ENCODE peak calls at places on chromosomes 4 and X, in nine cellular contexts. Y is NB4, T is IMR-90, W is right lobe of liver, J is ovary, K is adrenal gland, V is sigmoid colon, H is K562, U is tibial nerve. F is an unnamed sample.

GRCh38 chr4:52299120-52299519 is 248.0 kb downstream of the SPATA18 start:
- DNase-seq in Y (no peak), T (no peak), W (no peak), J (no peak), K (no peak), V (no peak), H (no peak), U (no peak), F (no peak)

GRCh38 chrX:15493118-15494082 is at the start of gene PIR:
- DNase-seq in Y (peak), T (peak), W (peak), J (peak), K (peak), V (peak), H (peak), U (peak), F (peak)

GRCh38 chrX:39476596-39476995 is 621.2 kb downstream of the BCOR start:
- DNase-seq in Y (no peak), T (no peak), W (no peak), J (no peak), K (no peak), V (no peak), H (no peak), U (no peak), F (no peak)

GRCh38 chr4:158168606-158169005 is 4.2 kb downstream of the GASK1B start:
- DNase-seq in Y (no peak), T (no peak), W (no peak), J (no peak), K (no peak), V (no peak), H (no peak), U (no peak), F (no peak)

GRCh38 chr4:139458999-139459398 is 5.1 kb downstream of the RAB33B start:
- DNase-seq in Y (no peak), T (no peak), W (peak), J (no peak), K (no peak), V (no peak), H (no peak), U (no peak), F (no peak)

GRCh38 chrX:44898411-44899221 is 25.6 kb downstream of the KDM6A start:
- DNase-seq in Y (no peak), T (peak), W (no peak), J (no peak), K (no peak), V (no peak), H (peak), U (no peak), F (no peak)

GRCh38 chr4:120304801-120305200 is 238.2 kb upstream of the MAD2L1 start:
- DNase-seq in Y (no peak), T (no peak), W (no peak), J (no peak), K (no peak), V (no peak), H (no peak), U (no peak), F (no peak)

GRCh38 chrX:73850124-73851013 is 287.4 kb downstream of the CHIC1 start:
- DNase-seq in Y (peak), T (peak), W (no peak), J (peak), K (peak), V (peak), H (peak), U (no peak), F (no peak)

GRCh38 chr4:182978152-182978827 is 61.1 kb upstream of the DCTD start:
- DNase-seq in Y (peak), T (peak), W (no peak), J (no peak), K (no peak), V (no peak), H (no peak), U (no peak), F (no peak)

GRCh38 chrX:12988797-12989196 is 13.9 kb downstream of the TMSB4X start:
- DNase-seq in Y (no peak), T (peak), W (peak), J (no peak), K (no peak), V (no peak), H (peak), U (no peak), F (no peak)

GRCh38 chr4:48490012-48490679 is at the start of gene ZAR1:
- DNase-seq in Y (no peak), T (no peak), W (no peak), J (no peak), K (no peak), V (no peak), H (no peak), U (no peak), F (no peak)

GRCh38 chrX:74536142-74537010 is 78.0 kb downstream of the RLIM start:
- DNase-seq in Y (peak), T (peak), W (peak), J (peak), K (peak), V (peak), H (peak), U (peak), F (peak)

GRCh38 chr4:151730003-151730559 is 30.7 kb downstream of the GATB start:
- DNase-seq in Y (no peak), T (no peak), W (no peak), J (no peak), K (no peak), V (no peak), H (no peak), U (no peak), F (peak)

GRCh38 chr4:85084371-85085170 is 118.1 kb upstream of the WDFY3 start:
- DNase-seq in Y (peak), T (peak), W (no peak), J (no peak), K (peak), V (no peak), H (peak), U (peak), F (no peak)

GRCh38 chrX:133897593-133898163 is 87.7 kb downstream of the GPC3 start:
- DNase-seq in Y (no peak), T (no peak), W (no peak), J (no peak), K (no peak), V (no peak), H (no peak), U (no peak), F (no peak)

DNA sequence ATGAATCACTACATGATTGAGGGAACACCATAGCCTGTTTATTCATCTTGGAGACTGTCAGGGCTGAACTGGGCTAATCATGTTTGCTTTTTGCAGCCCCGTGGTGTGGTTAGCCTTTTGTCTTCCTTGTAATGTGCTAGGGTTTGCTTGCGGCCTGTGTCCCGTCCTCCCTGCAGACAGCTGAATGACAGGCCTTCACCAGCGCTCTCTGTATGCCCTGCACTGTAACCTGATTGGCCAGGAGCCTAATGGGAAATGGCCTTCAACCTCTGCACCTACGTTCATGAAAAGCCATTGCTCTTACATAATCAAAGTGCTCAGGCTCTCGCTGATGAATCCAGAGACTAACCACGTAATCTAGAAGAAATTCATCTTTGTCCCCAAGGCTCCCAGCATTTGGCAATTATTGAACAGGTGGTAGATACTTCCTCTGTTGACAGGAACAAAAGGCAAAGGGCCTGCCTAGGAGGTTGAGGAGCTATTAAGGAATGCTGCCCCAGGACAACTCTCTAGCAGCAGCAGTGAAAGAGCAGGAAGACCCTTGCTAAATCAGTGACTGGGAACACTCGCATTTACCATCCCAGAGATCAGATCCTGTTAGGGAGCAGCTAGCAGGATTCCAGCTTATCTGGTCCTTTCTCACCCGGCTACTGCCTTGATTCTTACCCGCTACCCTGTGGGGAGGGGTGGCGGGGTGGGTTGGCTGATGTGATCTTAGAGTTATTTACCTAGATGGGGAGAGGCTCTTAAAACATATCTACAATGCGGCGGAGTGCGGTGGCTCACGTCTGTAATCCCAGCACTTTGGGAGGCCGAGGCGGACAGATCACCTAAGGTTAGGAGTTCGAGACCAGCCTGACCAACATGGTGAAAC is 42.3 kb upstream of the FAT1 start:
- DNase-seq in Y (no peak), T (no peak), W (peak), J (no peak), K (no peak), V (no peak), H (no peak), U (no peak), F (no peak)
- TF ChIP-seq POLR2A in Y (no peak), T (no peak), W (peak), J (no peak), K (no peak), V (no peak), H (no peak), U (no peak), F (no peak)

GRCh38 chr4:13218316-13218958 is 265.7 kb downstream of the RAB28 start:
- DNase-seq in Y (no peak), T (no peak), W (no peak), J (no peak), K (no peak), V (peak), H (no peak), U (no peak), F (no peak)
- H3K4me3 ChIP-seq in Y (no peak), T (no peak), W (no peak), J (no peak), K (no peak), V (no peak), H (no peak), U (no peak), F (no peak)

GRCh38 chr4:24794916-24795665 is at the start of gene SOD3:
- DNase-seq in Y (no peak), T (peak), W (peak), J (peak), K (peak), V (peak), H (peak), U (peak), F (peak)
- TF ChIP-seq POLR2A in Y (no peak), T (no peak), W (peak), J (peak), K (peak), V (peak), H (no peak), U (peak), F (no peak)

GRCh38 chr4:3871881-3872833 is 106.0 kb downstream of the ADRA2C start:
- DNase-seq in Y (no peak), T (no peak), W (peak), J (no peak), K (no peak), V (peak), H (no peak), U (no peak), F (no peak)
- H3K4me3 ChIP-seq in Y (no peak), T (no peak), W (no peak), J (no peak), K (no peak), V (no peak), H (no peak), U (no peak), F (no peak)

GRCh38 chrX:68686684-68687045 is 39.2 kb downstream of the STARD8 start:
- DNase-seq in Y (peak), T (no peak), W (no peak), J (peak), K (no peak), V (peak), H (peak), U (peak), F (peak)

GRCh38 chrX:68684919-68685304 is 37.4 kb downstream of the STARD8 start:
- DNase-seq in Y (peak), T (no peak), W (no peak), J (no peak), K (no peak), V (no peak), H (no peak), U (no peak), F (no peak)

GRCh38 chrX:68684291-68684918 is 36.9 kb downstream of the STARD8 start:
- DNase-seq in Y (peak), T (no peak), W (peak), J (no peak), K (peak), V (peak), H (peak), U (no peak), F (peak)

GRCh38 chrX:68683580-68683979 is 36.1 kb downstream of the STARD8 start:
- DNase-seq in Y (no peak), T (no peak), W (no peak), J (no peak), K (no peak), V (no peak), H (no peak), U (no peak), F (no peak)

DNA sequence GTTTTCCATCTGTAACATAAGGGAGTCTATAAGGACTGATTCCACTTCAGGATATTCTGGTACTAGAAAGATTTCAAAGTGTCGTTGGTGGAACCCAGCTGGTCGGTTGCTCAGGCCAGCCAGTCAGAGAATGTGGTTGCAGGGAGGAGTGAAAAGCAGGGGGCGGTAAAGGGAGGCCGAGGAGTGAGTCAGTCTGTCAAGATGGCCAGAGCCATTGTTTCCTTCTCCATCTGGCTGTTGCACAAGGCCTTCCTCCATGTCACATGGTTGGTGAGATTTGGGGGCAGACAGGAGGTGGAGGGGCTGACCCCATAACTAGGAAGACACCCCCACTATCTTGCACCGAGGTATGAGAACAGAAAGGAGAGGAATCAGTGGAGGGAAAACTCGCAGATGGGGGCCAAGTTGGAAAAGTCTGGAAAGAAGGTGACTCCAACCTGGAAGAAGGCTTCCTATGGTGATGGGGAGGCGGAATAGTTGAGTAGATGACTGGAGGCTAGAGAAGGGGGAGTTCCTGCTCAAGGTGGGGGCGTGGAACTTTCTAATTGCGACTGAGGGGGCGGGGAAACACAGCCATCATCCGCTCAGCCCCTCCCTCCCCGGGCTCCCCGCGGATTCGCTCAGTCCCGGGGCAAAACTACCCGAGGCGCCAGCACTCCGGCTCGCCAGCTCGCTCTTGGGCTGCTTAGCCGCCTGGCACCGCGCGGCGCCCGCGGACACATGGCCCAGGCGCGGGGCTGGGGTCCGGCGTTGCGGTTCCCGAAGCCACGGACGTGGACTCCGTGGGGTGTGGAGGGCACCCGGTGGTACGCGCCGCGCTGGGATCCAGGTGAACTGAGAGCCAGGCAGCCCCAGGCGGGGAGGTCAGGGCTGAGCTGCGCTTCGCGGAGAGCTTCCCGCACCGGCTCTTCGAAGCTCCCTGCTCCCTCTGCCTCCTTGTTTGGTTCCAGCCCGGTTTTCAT is 38.5 kb downstream of the STARD8 start:
- DNase-seq in Y (peak), T (peak), W (no peak), J (peak), K (peak), V (peak), H (peak), U (no peak), F (no peak)
- TF ChIP-seq POLR2A in Y (peak), T (no peak), W (no peak), J (peak), K (no peak), V (no peak), H (peak), U (no peak), F (no peak)

GRCh38 chr4:81470456-81471327 is 1.0 kb downstream of the RASGEF1B start:
- DNase-seq in Y (peak), T (no peak), W (peak), J (no peak), K (peak), V (peak), H (no peak), U (peak), F (peak)

GRCh38 chr4:81467672-81467964 is 4.1 kb downstream of the RASGEF1B start:
- DNase-seq in Y (no peak), T (no peak), W (no peak), J (no peak), K (no peak), V (no peak), H (no peak), U (no peak), F (no peak)

GRCh38 chr4:81468685-81469084 is 3.0 kb downstream of the RASGEF1B start:
- DNase-seq in Y (no peak), T (no peak), W (no peak), J (no peak), K (no peak), V (no peak), H (no peak), U (no peak), F (no peak)

GRCh38 chr4:81471361-81472248 is at the start of gene RASGEF1B:
- DNase-seq in Y (peak), T (peak), W (peak), J (peak), K (peak), V (peak), H (peak), U (peak), F (peak)

DNA sequence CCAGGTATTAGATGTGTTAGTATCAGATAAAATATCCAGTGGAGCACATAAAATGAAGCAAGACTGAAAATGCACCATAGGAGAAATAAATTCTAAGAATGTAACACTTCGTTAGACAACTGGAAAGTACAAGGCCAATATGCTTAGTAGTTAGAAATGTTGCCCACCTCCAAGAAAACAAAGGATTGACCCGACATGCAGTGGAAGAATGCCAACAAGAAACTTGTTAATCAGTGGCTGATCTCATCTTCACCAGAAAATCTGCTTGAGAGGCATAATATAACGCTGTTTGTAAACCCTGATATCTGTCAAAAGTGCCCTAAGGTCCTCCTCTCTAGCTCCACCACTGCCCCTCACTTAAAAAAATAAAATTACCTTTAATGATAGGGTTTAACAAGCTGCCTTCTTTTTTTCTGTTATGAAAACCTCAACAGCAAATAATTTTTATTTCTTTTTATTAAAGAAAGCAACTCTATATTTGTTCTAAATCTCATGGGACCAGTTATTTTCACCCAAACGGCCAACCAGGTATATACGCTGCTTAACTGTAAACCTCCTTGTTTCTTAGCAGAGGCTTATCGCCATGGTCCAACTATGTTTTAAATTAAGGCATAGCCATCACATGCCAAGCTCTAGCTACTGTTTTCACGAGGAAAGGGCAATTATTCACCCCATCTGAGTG is 1.8 kb downstream of the RASGEF1B start:
- DNase-seq in Y (no peak), T (no peak), W (no peak), J (no peak), K (no peak), V (no peak), H (no peak), U (no peak), F (no peak)
- H3K4me3 ChIP-seq in Y (no peak), T (peak), W (peak), J (peak), K (peak), V (peak), H (peak), U (peak), F (peak)